ENCODE peak calls at places on chromosome 13, in ten cellular contexts. T is left ventricle myocardium inferior; Y is small intestine; B is heart left ventricle; P is naive thymus-derived CD4-positive, alpha-beta T cell; Z is H9; O is neuronal stem cell; V is AG04450; R is upper lobe of right lung; M is left lung. K is an unnamed sample.
A peak's percentile ranks its signal among the peaks of the same experiment; 100 is the strongest.

GRCh38 chr13:20769091-20769490 is 4.7 kb downstream of the EEF1AKMT1 start:
- DNase-seq in Z (no peak), M (no peak), T (no peak), B (no peak), P (no peak), Y (peak; percentile 6), O (no peak), R (no peak), V (no peak), K (no peak)

GRCh38 chr13:41502676-41503075 is 45.3 kb downstream of the RGCC start:
- DNase-seq in T (no peak), V (no peak), P (peak; percentile 34), Z (no peak), M (no peak), Y (no peak), B (no peak), R (no peak), O (no peak), K (peak; percentile 79)

GRCh38 chr13:35479223-35479536 is 2.7 kb upstream of the MAB21L1 start:
- DNase-seq in B (no peak), T (no peak), Y (no peak), O (no peak), M (no peak), P (no peak), V (no peak), R (no peak), Z (peak; percentile 45), K (no peak)

GRCh38 chr13:101449971-101450748 is 2.3 kb upstream of the ITGBL1 start:
- DNase-seq in Y (no peak), B (no peak), O (no peak), P (no peak), R (no peak), T (no peak), V (peak; percentile 65), Z (no peak), M (no peak), K (no peak)

GRCh38 chr13:81795710-81796109 is 1454.8 kb upstream of the SPRY2 start:
- DNase-seq in R (no peak), M (no peak), B (no peak), Y (no peak), O (no peak), T (no peak), P (no peak), V (no peak), Z (no peak), K (no peak)

GRCh38 chr13:44904982-44905381 is 84.3 kb downstream of the NUFIP1 start:
- DNase-seq in O (no peak), T (peak; percentile 40), V (peak; percentile 90), M (no peak), Z (no peak), P (no peak), Y (no peak), B (peak; percentile 26), R (no peak), K (peak; percentile 56)

GRCh38 chr13:25067054-25067453 is 28.9 kb upstream of the PABPC3 start:
- DNase-seq in M (no peak), O (no peak), Z (peak; percentile 71), R (no peak), Y (no peak), V (no peak), T (no peak), B (no peak), P (no peak), K (no peak)

GRCh38 chr13:46137627-46138026 is 32.8 kb upstream of the CPB2 start:
- DNase-seq in Y (no peak), T (no peak), O (no peak), Z (no peak), V (no peak), R (no peak), B (no peak), M (no peak), P (no peak), K (no peak)

GRCh38 chr13:70613295-70613694 is 505.0 kb upstream of the KLHL1 start:
- DNase-seq in M (no peak), T (no peak), O (no peak), P (no peak), Y (no peak), R (no peak), B (no peak), V (no peak), Z (no peak), K (no peak)

GRCh38 chr13:35984776-35985453 is 146.3 kb downstream of the DCLK1 start:
- DNase-seq in Z (peak; percentile 64), R (no peak), M (no peak), V (no peak), O (peak; percentile 15), Y (no peak), T (no peak), B (no peak), P (no peak), K (no peak)

GRCh38 chr13:21901772-21902708 is 231.2 kb downstream of the FGF9 start:
- DNase-seq in V (no peak), B (peak; percentile 30), O (no peak), T (peak; percentile 23), Z (peak; percentile 18), R (no peak), P (no peak), M (no peak), Y (peak; percentile 64), K (peak; percentile 65)

GRCh38 chr13:48273346-48273745 is 30.2 kb upstream of the RB1 start:
- DNase-seq in O (no peak), P (no peak), Y (no peak), R (no peak), V (no peak), Z (no peak), M (no peak), B (no peak), T (no peak), K (no peak)

DNA sequence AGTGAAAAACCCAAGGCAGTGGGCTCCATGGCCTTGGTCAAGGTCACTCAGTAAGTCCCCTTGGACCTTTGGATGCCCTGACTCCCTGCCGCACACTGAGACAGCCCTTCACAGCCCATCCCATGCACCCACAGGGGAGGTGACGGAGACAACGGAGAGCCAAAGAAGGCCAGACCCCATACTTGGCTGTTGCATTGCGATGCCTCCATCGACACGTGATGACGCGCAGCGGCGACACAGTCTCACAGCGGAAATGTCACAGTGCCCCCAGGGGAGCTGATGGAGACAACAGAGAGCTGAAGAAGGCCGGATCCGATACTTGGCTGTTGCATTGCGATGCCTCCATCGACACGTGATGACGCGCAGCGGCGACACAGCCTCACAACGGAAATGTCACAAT is 282.4 kb downstream of the TEX29 start:
- DNase-seq in P (no peak), V (no peak), R (peak; percentile 36), B (no peak), M (no peak), O (no peak), Y (no peak), Z (peak; percentile 17), T (no peak), K (no peak)
- H3K27me3 ChIP-seq in P (no peaks in the 10 kb centered on the region), V (no peaks in the 10 kb centered on the region), R (peaks cover 5% of the 10 kb centered on the region), B (peaks cover 29% of the 10 kb centered on the region), M (no peaks in the 10 kb centered on the region), O (no peaks in the 10 kb centered on the region), Y (no peaks in the 10 kb centered on the region), Z (peaks cover 2% of the 10 kb centered on the region), T (peaks cover 56% of the 10 kb centered on the region), K (no peaks in the 10 kb centered on the region)

DNA sequence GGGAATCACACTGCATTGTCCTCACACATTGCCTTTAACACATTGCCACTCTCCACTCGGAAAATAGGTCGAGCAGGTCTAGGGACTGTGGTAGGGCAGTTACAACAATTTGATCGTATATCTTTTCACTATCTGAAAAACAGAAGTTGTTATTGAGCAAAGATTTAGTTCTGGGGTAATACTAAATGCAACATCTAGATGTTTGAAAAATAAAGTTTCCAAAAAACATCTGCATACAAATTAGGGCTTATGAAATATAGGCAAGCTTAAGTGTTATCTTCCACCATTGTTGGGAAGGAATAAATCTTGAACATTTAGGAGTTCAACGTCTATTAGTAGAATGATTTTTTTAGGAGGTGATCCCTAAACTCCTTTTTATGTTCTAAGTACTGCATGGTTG is 768 bp upstream of the HS6ST3 start:
- DNase-seq in B (no peak), Z (no peak), P (no peak), T (no peak), O (no peak), R (no peak), Y (no peak), V (no peak), M (no peak), K (no peak)
- H3K27me3 ChIP-seq in B (peaks cover 80% of the 10 kb centered on the region), Z (peaks cover 29% of the 10 kb centered on the region), P (no peaks in the 10 kb centered on the region), T (peaks cover 96% of the 10 kb centered on the region), O (peaks cover 5% of the 10 kb centered on the region), R (peaks cover 76% of the 10 kb centered on the region), Y (peaks cover 22% of the 10 kb centered on the region), V (peaks cover 39% of the 10 kb centered on the region), M (peaks cover 54% of the 10 kb centered on the region), K (no peaks in the 10 kb centered on the region)

GRCh38 chr13:28530729-28531194 is 35.8 kb upstream of the FLT1 start:
- DNase-seq in R (no peak), V (no peak), P (no peak), Y (no peak), B (no peak), O (no peak), Z (peak; percentile 72), T (no peak), M (peak; percentile 85), K (no peak)

GRCh38 chr13:28528388-28528787 is 33.5 kb upstream of the FLT1 start:
- DNase-seq in R (no peak), T (no peak), B (no peak), V (no peak), M (no peak), Z (no peak), P (no peak), O (no peak), Y (no peak), K (no peak)

GRCh38 chr13:28528848-28529247 is 33.9 kb upstream of the FLT1 start:
- DNase-seq in P (no peak), T (no peak), M (no peak), B (no peak), O (no peak), Z (no peak), Y (peak; percentile 72), R (no peak), V (no peak), K (no peak)

GRCh38 chr13:28531195-28531955 is 36.4 kb upstream of the FLT1 start:
- DNase-seq in Y (peak; percentile 22), M (no peak), P (no peak), V (no peak), Z (no peak), B (peak; percentile 75), O (peak; percentile 37), T (peak; percentile 61), R (peak; percentile 70), K (peak; percentile 55)

DNA sequence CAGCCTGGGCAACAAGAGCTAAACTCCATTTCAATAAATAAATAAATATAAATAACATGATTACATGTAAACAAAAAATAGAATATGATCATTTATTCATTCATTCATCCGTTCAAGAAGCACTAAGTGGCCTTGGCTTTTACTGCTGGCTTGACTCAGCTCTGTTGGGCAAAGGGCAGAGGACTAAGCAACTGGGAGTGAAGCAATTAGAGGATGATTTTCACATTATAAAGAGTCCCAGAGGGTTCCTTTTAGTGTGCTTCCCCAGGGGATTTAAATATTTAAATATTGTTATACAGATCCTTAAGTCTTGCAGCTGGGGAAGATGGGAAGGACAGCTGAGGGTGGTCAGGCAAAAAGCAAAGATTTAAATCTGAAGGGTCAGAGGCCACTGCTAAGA is 34.9 kb upstream of the FLT1 start:
- DNase-seq in P (no peak), M (no peak), R (no peak), B (no peak), T (no peak), Y (peak; percentile 68), V (no peak), O (no peak), Z (no peak), K (no peak)
- H3K27me3 ChIP-seq in P (no peaks in the 10 kb centered on the region), M (peaks cover 35% of the 10 kb centered on the region), R (peaks cover 26% of the 10 kb centered on the region), B (peaks cover 17% of the 10 kb centered on the region), T (peaks cover 60% of the 10 kb centered on the region), Y (peaks cover 12% of the 10 kb centered on the region), V (peaks cover 4% of the 10 kb centered on the region), O (peaks cover 9% of the 10 kb centered on the region), Z (no peaks in the 10 kb centered on the region), K (no peaks in the 10 kb centered on the region)

GRCh38 chr13:87676254-87677042 is 5.3 kb downstream of the SLITRK5 start:
- DNase-seq in T (no peak), P (no peak), R (no peak), Z (peak; percentile 73), O (no peak), Y (no peak), M (peak; percentile 50), B (no peak), V (no peak), K (no peak)
- H3K27me3 ChIP-seq in T (peaks cover 79% of the 10 kb centered on the region), P (peaks cover 5% of the 10 kb centered on the region), R (peaks cover 59% of the 10 kb centered on the region), Z (peaks cover 49% of the 10 kb centered on the region), O (peaks cover 26% of the 10 kb centered on the region), Y (peaks cover 48% of the 10 kb centered on the region), M (peaks cover 64% of the 10 kb centered on the region), B (peaks cover 64% of the 10 kb centered on the region), V (peaks cover 29% of the 10 kb centered on the region), K (no peaks in the 10 kb centered on the region)

K was measured in Peyer's patch.